ENCODE peak calls at places on chromosomes 3 and 15, in eight cellular contexts. C, J, U, Q, H, R, O and P are unnamed samples.

GRCh38 chr3:129213238-129213637 is 29.5 kb upstream of the CNBP start:
- DNase-seq in C (no peak), J (no peak), U (no peak), Q (no peak), H (no peak), R (no peak), O (no peak), P (no peak)

GRCh38 chr3:55622116-55622515 is 135.0 kb upstream of the WNT5A start:
- DNase-seq in C (no peak), J (no peak), U (no peak), Q (no peak), H (no peak), R (no peak), O (no peak), P (no peak)

GRCh38 chr15:32106401-32107381 is 76.4 kb downstream of the CHRNA7 start:
- DNase-seq in C (no peak), J (no peak), U (no peak), Q (no peak), H (no peak), R (no peak), O (no peak), P (no peak)

GRCh38 chr3:55571913-55572312 is 84.8 kb upstream of the WNT5A start:
- DNase-seq in C (peak), J (no peak), U (peak), Q (peak), H (no peak), R (peak), O (no peak), P (no peak)

GRCh38 chr3:152185941-152186630 is 82.6 kb upstream of the MBNL1 start:
- DNase-seq in C (no peak), J (no peak), U (no peak), Q (no peak), H (no peak), R (no peak), O (no peak), P (no peak)

GRCh38 chr3:134028486-134029255 is 1.1 kb downstream of the SLCO2A1 start:
- DNase-seq in C (no peak), J (no peak), U (no peak), Q (no peak), H (no peak), R (no peak), O (no peak), P (no peak)

GRCh38 chr3:37765591-37766219 is 96.0 kb upstream of the CTDSPL start:
- DNase-seq in C (no peak), J (no peak), U (no peak), Q (no peak), H (no peak), R (peak), O (no peak), P (no peak)

GRCh38 chr3:56758539-56758981 is 43.2 kb downstream of the ARHGEF3 start:
- DNase-seq in C (no peak), J (peak), U (no peak), Q (no peak), H (peak), R (no peak), O (no peak), P (peak)

GRCh38 chr3:104907507-104907906 is 459.2 kb upstream of the ALCAM start:
- DNase-seq in C (no peak), J (no peak), U (no peak), Q (no peak), H (peak), R (no peak), O (no peak), P (no peak)

GRCh38 chr15:93614446-93615104 is 525.6 kb upstream of the RGMA start:
- DNase-seq in C (no peak), J (no peak), U (peak), Q (no peak), H (no peak), R (peak), O (no peak), P (no peak)

GRCh38 chr3:187870360-187871203 is 125.3 kb upstream of the BCL6 start:
- DNase-seq in C (no peak), J (no peak), U (no peak), Q (no peak), H (no peak), R (no peak), O (no peak), P (no peak)

GRCh38 chr15:72782993-72783562 is 480 bp downstream of the ADPGK start:
- DNase-seq in C (no peak), J (no peak), U (no peak), Q (no peak), H (no peak), R (no peak), O (no peak), P (peak)

GRCh38 chr15:49530106-49530505 is 90.5 kb downstream of the FAM227B start:
- DNase-seq in C (no peak), J (no peak), U (no peak), Q (no peak), H (no peak), R (no peak), O (no peak), P (no peak)

GRCh38 chr3:192819001-192819569 is 91.7 kb upstream of the FGF12 start:
- DNase-seq in C (no peak), J (no peak), U (no peak), Q (no peak), H (no peak), R (no peak), O (peak), P (no peak)

GRCh38 chr15:35170216-35170615 is 85.1 kb upstream of the NANOGP8 start:
- DNase-seq in C (no peak), J (no peak), U (no peak), Q (no peak), H (peak), R (no peak), O (no peak), P (no peak)

GRCh38 chr3:17740703-17741102 is 1.7 kb downstream of the TBC1D5 start:
- DNase-seq in C (no peak), J (no peak), U (no peak), Q (no peak), H (peak), R (no peak), O (no peak), P (peak)

GRCh38 chr15:45048784-45049631 is 26.0 kb downstream of the SORD start:
- DNase-seq in C (no peak), J (peak), U (no peak), Q (no peak), H (no peak), R (no peak), O (no peak), P (peak)

GRCh38 chr3:143578810-143579425 is 269.4 kb downstream of the SLC9A9 start:
- DNase-seq in C (no peak), J (no peak), U (no peak), Q (no peak), H (no peak), R (no peak), O (no peak), P (no peak)

GRCh38 chr3:36969540-36970432 is 23.1 kb downstream of the EPM2AIP1 start:
- DNase-seq in C (no peak), J (peak), U (no peak), Q (peak), H (no peak), R (no peak), O (peak), P (peak)

GRCh38 chr3:132405609-132406299 is 11.5 kb upstream of the DNAJC13 start:
- DNase-seq in C (no peak), J (no peak), U (no peak), Q (no peak), H (no peak), R (no peak), O (no peak), P (no peak)

GRCh38 chr15:43498988-43499387 is 6.0 kb upstream of the TP53BP1 start:
- DNase-seq in C (no peak), J (no peak), U (no peak), Q (no peak), H (no peak), R (no peak), O (no peak), P (no peak)

GRCh38 chr15:51267047-51267713 is 71.2 kb downstream of the CYP19A1 start:
- DNase-seq in C (no peak), J (no peak), U (peak), Q (peak), H (no peak), R (no peak), O (no peak), P (no peak)

GRCh38 chr3:195003006-195003892 is 267.7 kb downstream of the XXYLT1 start:
- DNase-seq in C (no peak), J (peak), U (peak), Q (no peak), H (no peak), R (peak), O (no peak), P (peak)

GRCh38 chr15:85482896-85483295 is 102.5 kb downstream of the AKAP13 start:
- DNase-seq in C (no peak), J (peak), U (no peak), Q (no peak), H (peak), R (no peak), O (no peak), P (peak)

GRCh38 chr3:52039846-52040245 is 16.5 kb downstream of the DUSP7 start:
- DNase-seq in C (peak), J (no peak), U (peak), Q (no peak), H (no peak), R (peak), O (no peak), P (no peak)

GRCh38 chr3:178823556-178824229 is 247.9 kb downstream of the ZMAT3 start:
- DNase-seq in C (no peak), J (no peak), U (no peak), Q (no peak), H (no peak), R (no peak), O (no peak), P (no peak)

GRCh38 chr3:120344349-120344748 is 4.8 kb downstream of the LRRC58 start:
- DNase-seq in C (no peak), J (no peak), U (no peak), Q (no peak), H (no peak), R (no peak), O (no peak), P (no peak)

GRCh38 chr3:185594073-185594472 is 8.0 kb downstream of the SENP2 start:
- DNase-seq in C (no peak), J (no peak), U (no peak), Q (no peak), H (no peak), R (no peak), O (no peak), P (no peak)

GRCh38 chr3:71187715-71188114 is 395.8 kb downstream of the FOXP1 start:
- DNase-seq in C (no peak), J (no peak), U (no peak), Q (no peak), H (no peak), R (no peak), O (no peak), P (no peak)